ENCODE peak calls at places on chromosomes 2 and 18, in six cellular contexts. One of them, this sample, is unnamed.

GRCh38 chr2:65055427-65056214 is 595 bp upstream of the CEP68 start:
- DNase-seq in stimulated activated CD4-positive, alpha-beta T cell treated with anti-CD3 and anti-CD28 coated beads, Interleukin-4, amount 100 ng/mL, for 48 hours: no peak
- DNase-seq in A549: peak
- DNase-seq in activated T-cell treated with anti-CD3 and anti-CD28 coated beads, Interleukin-2, amount 50 U/mL, for 1 hour: no peak
- DNase-seq in activated CD4-positive, alpha-beta T cell treated with anti-CD3 and anti-CD28 coated beads for 4 hours: no peak
- DNase-seq in ureter: no peak
- DNase-seq in this sample: peak

GRCh38 chr2:54038835-54039234 is 68.0 kb upstream of the PSME4 start:
- DNase-seq in stimulated activated CD4-positive, alpha-beta T cell treated with anti-CD3 and anti-CD28 coated beads, Interleukin-4, amount 100 ng/mL, for 48 hours: no peak
- DNase-seq in A549: no peak
- DNase-seq in activated T-cell treated with anti-CD3 and anti-CD28 coated beads, Interleukin-2, amount 50 U/mL, for 1 hour: no peak
- DNase-seq in activated CD4-positive, alpha-beta T cell treated with anti-CD3 and anti-CD28 coated beads for 4 hours: no peak
- DNase-seq in ureter: no peak
- DNase-seq in this sample: no peak

GRCh38 chr2:145984541-145984940 is 1464.6 kb upstream of the ZEB2 start:
- DNase-seq in stimulated activated CD4-positive, alpha-beta T cell treated with anti-CD3 and anti-CD28 coated beads, Interleukin-4, amount 100 ng/mL, for 48 hours: no peak
- DNase-seq in A549: peak
- DNase-seq in activated T-cell treated with anti-CD3 and anti-CD28 coated beads, Interleukin-2, amount 50 U/mL, for 1 hour: no peak
- DNase-seq in activated CD4-positive, alpha-beta T cell treated with anti-CD3 and anti-CD28 coated beads for 4 hours: no peak
- DNase-seq in ureter: no peak
- DNase-seq in this sample: no peak

GRCh38 chr2:61478086-61478485 is 7.2 kb upstream of the USP34 start:
- DNase-seq in stimulated activated CD4-positive, alpha-beta T cell treated with anti-CD3 and anti-CD28 coated beads, Interleukin-4, amount 100 ng/mL, for 48 hours: no peak
- DNase-seq in A549: no peak
- DNase-seq in activated T-cell treated with anti-CD3 and anti-CD28 coated beads, Interleukin-2, amount 50 U/mL, for 1 hour: no peak
- DNase-seq in activated CD4-positive, alpha-beta T cell treated with anti-CD3 and anti-CD28 coated beads for 4 hours: no peak
- DNase-seq in ureter: no peak
- DNase-seq in this sample: no peak

GRCh38 chr2:200077838-200078237 is 122.5 kb downstream of the MAIP1 start:
- DNase-seq in stimulated activated CD4-positive, alpha-beta T cell treated with anti-CD3 and anti-CD28 coated beads, Interleukin-4, amount 100 ng/mL, for 48 hours: no peak
- DNase-seq in A549: no peak
- DNase-seq in activated T-cell treated with anti-CD3 and anti-CD28 coated beads, Interleukin-2, amount 50 U/mL, for 1 hour: no peak
- DNase-seq in activated CD4-positive, alpha-beta T cell treated with anti-CD3 and anti-CD28 coated beads for 4 hours: no peak
- DNase-seq in ureter: no peak
- DNase-seq in this sample: no peak

GRCh38 chr2:196607073-196607472 is 32.4 kb upstream of the CCDC150 start:
- DNase-seq in stimulated activated CD4-positive, alpha-beta T cell treated with anti-CD3 and anti-CD28 coated beads, Interleukin-4, amount 100 ng/mL, for 48 hours: no peak
- DNase-seq in A549: no peak
- DNase-seq in activated T-cell treated with anti-CD3 and anti-CD28 coated beads, Interleukin-2, amount 50 U/mL, for 1 hour: no peak
- DNase-seq in activated CD4-positive, alpha-beta T cell treated with anti-CD3 and anti-CD28 coated beads for 4 hours: no peak
- DNase-seq in ureter: no peak
- DNase-seq in this sample: no peak

GRCh38 chr2:101517753-101518152 is 42.8 kb upstream of the RFX8 start:
- DNase-seq in stimulated activated CD4-positive, alpha-beta T cell treated with anti-CD3 and anti-CD28 coated beads, Interleukin-4, amount 100 ng/mL, for 48 hours: no peak
- DNase-seq in A549: peak
- DNase-seq in activated T-cell treated with anti-CD3 and anti-CD28 coated beads, Interleukin-2, amount 50 U/mL, for 1 hour: no peak
- DNase-seq in activated CD4-positive, alpha-beta T cell treated with anti-CD3 and anti-CD28 coated beads for 4 hours: no peak
- DNase-seq in ureter: no peak
- DNase-seq in this sample: no peak

GRCh38 chr2:3656762-3657691 is 973 bp upstream of the ALLC start:
- DNase-seq in stimulated activated CD4-positive, alpha-beta T cell treated with anti-CD3 and anti-CD28 coated beads, Interleukin-4, amount 100 ng/mL, for 48 hours: no peak
- DNase-seq in A549: no peak
- DNase-seq in activated T-cell treated with anti-CD3 and anti-CD28 coated beads, Interleukin-2, amount 50 U/mL, for 1 hour: no peak
- DNase-seq in activated CD4-positive, alpha-beta T cell treated with anti-CD3 and anti-CD28 coated beads for 4 hours: no peak
- DNase-seq in ureter: no peak
- DNase-seq in this sample: no peak

GRCh38 chr2:27954261-27954673 is 63.7 kb downstream of the BABAM2 start:
- DNase-seq in stimulated activated CD4-positive, alpha-beta T cell treated with anti-CD3 and anti-CD28 coated beads, Interleukin-4, amount 100 ng/mL, for 48 hours: no peak
- DNase-seq in A549: no peak
- DNase-seq in activated T-cell treated with anti-CD3 and anti-CD28 coated beads, Interleukin-2, amount 50 U/mL, for 1 hour: no peak
- DNase-seq in activated CD4-positive, alpha-beta T cell treated with anti-CD3 and anti-CD28 coated beads for 4 hours: no peak
- DNase-seq in ureter: no peak
- DNase-seq in this sample: no peak

GRCh38 chr18:74065366-74065765 is 82.3 kb downstream of the FBXO15 start:
- DNase-seq in stimulated activated CD4-positive, alpha-beta T cell treated with anti-CD3 and anti-CD28 coated beads, Interleukin-4, amount 100 ng/mL, for 48 hours: no peak
- DNase-seq in A549: no peak
- DNase-seq in activated T-cell treated with anti-CD3 and anti-CD28 coated beads, Interleukin-2, amount 50 U/mL, for 1 hour: no peak
- DNase-seq in activated CD4-positive, alpha-beta T cell treated with anti-CD3 and anti-CD28 coated beads for 4 hours: no peak
- DNase-seq in ureter: no peak
- DNase-seq in this sample: no peak

GRCh38 chr18:46720521-46720920 is 36.3 kb downstream of the ST8SIA5 start:
- DNase-seq in stimulated activated CD4-positive, alpha-beta T cell treated with anti-CD3 and anti-CD28 coated beads, Interleukin-4, amount 100 ng/mL, for 48 hours: no peak
- DNase-seq in A549: no peak
- DNase-seq in activated T-cell treated with anti-CD3 and anti-CD28 coated beads, Interleukin-2, amount 50 U/mL, for 1 hour: no peak
- DNase-seq in activated CD4-positive, alpha-beta T cell treated with anti-CD3 and anti-CD28 coated beads for 4 hours: no peak
- DNase-seq in ureter: no peak
- DNase-seq in this sample: no peak

GRCh38 chr2:64838817-64839216 is 150.4 kb upstream of the SLC1A4 start:
- DNase-seq in stimulated activated CD4-positive, alpha-beta T cell treated with anti-CD3 and anti-CD28 coated beads, Interleukin-4, amount 100 ng/mL, for 48 hours: no peak
- DNase-seq in A549: peak
- DNase-seq in activated T-cell treated with anti-CD3 and anti-CD28 coated beads, Interleukin-2, amount 50 U/mL, for 1 hour: no peak
- DNase-seq in activated CD4-positive, alpha-beta T cell treated with anti-CD3 and anti-CD28 coated beads for 4 hours: no peak
- DNase-seq in ureter: peak
- DNase-seq in this sample: no peak

GRCh38 chr18:35174093-35174731 is 66.6 kb upstream of the ZNF397 start:
- DNase-seq in stimulated activated CD4-positive, alpha-beta T cell treated with anti-CD3 and anti-CD28 coated beads, Interleukin-4, amount 100 ng/mL, for 48 hours: no peak
- DNase-seq in A549: no peak
- DNase-seq in activated T-cell treated with anti-CD3 and anti-CD28 coated beads, Interleukin-2, amount 50 U/mL, for 1 hour: no peak
- DNase-seq in activated CD4-positive, alpha-beta T cell treated with anti-CD3 and anti-CD28 coated beads for 4 hours: no peak
- DNase-seq in ureter: no peak
- DNase-seq in this sample: no peak

GRCh38 chr2:74031203-74031602 is 46.5 kb downstream of the TET3 start:
- DNase-seq in stimulated activated CD4-positive, alpha-beta T cell treated with anti-CD3 and anti-CD28 coated beads, Interleukin-4, amount 100 ng/mL, for 48 hours: no peak
- DNase-seq in A549: no peak
- DNase-seq in activated T-cell treated with anti-CD3 and anti-CD28 coated beads, Interleukin-2, amount 50 U/mL, for 1 hour: no peak
- DNase-seq in activated CD4-positive, alpha-beta T cell treated with anti-CD3 and anti-CD28 coated beads for 4 hours: no peak
- DNase-seq in ureter: no peak
- DNase-seq in this sample: no peak

GRCh38 chr2:239084007-239084406 is 236.1 kb downstream of the TWIST2 start:
- DNase-seq in stimulated activated CD4-positive, alpha-beta T cell treated with anti-CD3 and anti-CD28 coated beads, Interleukin-4, amount 100 ng/mL, for 48 hours: no peak
- DNase-seq in A549: no peak
- DNase-seq in activated T-cell treated with anti-CD3 and anti-CD28 coated beads, Interleukin-2, amount 50 U/mL, for 1 hour: no peak
- DNase-seq in activated CD4-positive, alpha-beta T cell treated with anti-CD3 and anti-CD28 coated beads for 4 hours: no peak
- DNase-seq in ureter: no peak
- DNase-seq in this sample: no peak

GRCh38 chr2:216799873-216800421 is 59.9 kb downstream of the TNP1 start:
- DNase-seq in stimulated activated CD4-positive, alpha-beta T cell treated with anti-CD3 and anti-CD28 coated beads, Interleukin-4, amount 100 ng/mL, for 48 hours: no peak
- DNase-seq in A549: no peak
- DNase-seq in activated T-cell treated with anti-CD3 and anti-CD28 coated beads, Interleukin-2, amount 50 U/mL, for 1 hour: no peak
- DNase-seq in activated CD4-positive, alpha-beta T cell treated with anti-CD3 and anti-CD28 coated beads for 4 hours: no peak
- DNase-seq in ureter: peak
- DNase-seq in this sample: no peak

GRCh38 chr2:230403746-230404145 is 12.3 kb upstream of the SP100 start:
- DNase-seq in stimulated activated CD4-positive, alpha-beta T cell treated with anti-CD3 and anti-CD28 coated beads, Interleukin-4, amount 100 ng/mL, for 48 hours: no peak
- DNase-seq in A549: no peak
- DNase-seq in activated T-cell treated with anti-CD3 and anti-CD28 coated beads, Interleukin-2, amount 50 U/mL, for 1 hour: no peak
- DNase-seq in activated CD4-positive, alpha-beta T cell treated with anti-CD3 and anti-CD28 coated beads for 4 hours: no peak
- DNase-seq in ureter: no peak
- DNase-seq in this sample: no peak

GRCh38 chr2:42828487-42829416 is 36.4 kb upstream of the HAAO start:
- DNase-seq in stimulated activated CD4-positive, alpha-beta T cell treated with anti-CD3 and anti-CD28 coated beads, Interleukin-4, amount 100 ng/mL, for 48 hours: peak
- DNase-seq in A549: peak
- DNase-seq in activated T-cell treated with anti-CD3 and anti-CD28 coated beads, Interleukin-2, amount 50 U/mL, for 1 hour: peak
- DNase-seq in activated CD4-positive, alpha-beta T cell treated with anti-CD3 and anti-CD28 coated beads for 4 hours: peak
- DNase-seq in ureter: peak
- DNase-seq in this sample: peak

GRCh38 chr2:42125887-42126594 is 43.1 kb upstream of the EML4 start:
- DNase-seq in stimulated activated CD4-positive, alpha-beta T cell treated with anti-CD3 and anti-CD28 coated beads, Interleukin-4, amount 100 ng/mL, for 48 hours: no peak
- DNase-seq in A549: no peak
- DNase-seq in activated T-cell treated with anti-CD3 and anti-CD28 coated beads, Interleukin-2, amount 50 U/mL, for 1 hour: no peak
- DNase-seq in activated CD4-positive, alpha-beta T cell treated with anti-CD3 and anti-CD28 coated beads for 4 hours: no peak
- DNase-seq in ureter: no peak
- DNase-seq in this sample: no peak

This sample was measured in spleen.